ENCODE peak calls at places on chromosomes 4 and X, in six cellular contexts. A is HCT116, I is OCI-LY7, K is SK-N-SH, N is GM23338, U is neural progenitor cell. D is an unnamed sample.

GRCh38 chrX:123830309-123830708 is 29.5 kb upstream of the XIAP start:
- DNase-seq in A (no peak), I (peak), K (no peak), N (peak), U (no peak), D (no peak)

GRCh38 chr4:89939464-89939863 is 44.8 kb downstream of the MMRN1 start:
- DNase-seq in A (no peak), I (no peak), K (no peak), N (no peak), U (no peak), D (peak)

GRCh38 chr4:17690135-17690534 is 75.7 kb downstream of the MED28 start:
- DNase-seq in A (no peak), I (no peak), K (no peak), N (no peak), U (no peak), D (no peak)

GRCh38 chr4:162661913-162662312 is 498.1 kb upstream of the FSTL5 start:
- DNase-seq in A (no peak), I (no peak), K (no peak), N (peak), U (no peak), D (no peak)

GRCh38 chrX:72461766-72462165 is 110.9 kb downstream of the HDAC8 start:
- DNase-seq in A (no peak), I (no peak), K (no peak), N (no peak), U (no peak), D (no peak)

GRCh38 chrX:154412468-154412867 is 1.1 kb downstream of the TAFAZZIN start:
- DNase-seq in A (no peak), I (peak), K (peak), N (no peak), U (no peak), D (peak)

GRCh38 chr4:76881375-76881774 is 16.6 kb downstream of the SOWAHB start:
- DNase-seq in A (no peak), I (no peak), K (no peak), N (peak), U (no peak), D (no peak)

GRCh38 chrX:119512145-119512800 is 44.0 kb downstream of the SLC25A5 start:
- DNase-seq in A (peak), I (peak), K (peak), N (peak), U (peak), D (peak)

GRCh38 chr4:528835-529234 is 29.8 kb downstream of the PIGG start:
- DNase-seq in A (no peak), I (no peak), K (no peak), N (no peak), U (no peak), D (no peak)

GRCh38 chr4:112168719-112169500 is 23.7 kb downstream of the FAM241A start:
- DNase-seq in A (peak), I (no peak), K (no peak), N (no peak), U (no peak), D (no peak)

GRCh38 chr4:955161-955921 is 18.0 kb downstream of the DGKQ start:
- DNase-seq in A (no peak), I (no peak), K (peak), N (no peak), U (no peak), D (no peak)

GRCh38 chr4:171186700-171187099 is 626.5 kb upstream of the GALNTL6 start:
- DNase-seq in A (no peak), I (no peak), K (no peak), N (peak), U (peak), D (peak)

GRCh38 chr4:60790608-60791007 is 409.5 kb upstream of the ADGRL3 start:
- DNase-seq in A (no peak), I (no peak), K (no peak), N (peak), U (no peak), D (no peak)

GRCh38 chr4:175929932-175930331 is 117.9 kb upstream of the GPM6A start:
- DNase-seq in A (no peak), I (no peak), K (no peak), N (no peak), U (no peak), D (no peak)

GRCh38 chrX:78822157-78822683 is 74.7 kb downstream of the LPAR4 start:
- DNase-seq in A (no peak), I (no peak), K (no peak), N (no peak), U (no peak), D (no peak)

GRCh38 chr4:74365761-74366160 is 816 bp downstream of the EREG start:
- DNase-seq in A (no peak), I (no peak), K (peak), N (peak), U (peak), D (no peak)

GRCh38 chr4:23888421-23889319 is 1.2 kb downstream of the PPARGC1A start:
- DNase-seq in A (no peak), I (no peak), K (peak), N (peak), U (peak), D (peak)

GRCh38 chr4:45831692-45832091 is 292.2 kb downstream of the GABRG1 start:
- DNase-seq in A (no peak), I (no peak), K (no peak), N (no peak), U (no peak), D (no peak)

GRCh38 chr4:46648088-46648744 is 258.3 kb upstream of the GABRA2 start:
- DNase-seq in A (no peak), I (peak), K (peak), N (peak), U (peak), D (peak)

GRCh38 chr4:169254546-169254983 is 16.2 kb downstream of the SH3RF1 start:
- DNase-seq in A (peak), I (no peak), K (no peak), N (no peak), U (no peak), D (no peak)

GRCh38 chr4:41268024-41268423 is 11.3 kb downstream of the UCHL1 start:
- DNase-seq in A (no peak), I (no peak), K (no peak), N (no peak), U (no peak), D (no peak)

GRCh38 chr4:121061215-121061614 is 11.1 kb downstream of the NDNF start:
- DNase-seq in A (no peak), I (no peak), K (no peak), N (no peak), U (no peak), D (no peak)

GRCh38 chr4:48801739-48802138 is 21.7 kb upstream of the FRYL start:
- DNase-seq in A (no peak), I (no peak), K (no peak), N (no peak), U (no peak), D (no peak)

GRCh38 chrX:1316527-1316926 is 20.1 kb upstream of the IL3RA start:
- DNase-seq in A (no peak), I (no peak), K (no peak), N (no peak), U (no peak), D (no peak)

GRCh38 chrX:111337067-111337466 is 66.8 kb upstream of the CAPN6 start:
- DNase-seq in A (no peak), I (no peak), K (no peak), N (no peak), U (no peak), D (no peak)

GRCh38 chr4:158159054-158159717 is 13.6 kb downstream of the GASK1B start:
- DNase-seq in A (no peak), I (no peak), K (no peak), N (no peak), U (no peak), D (peak)

GRCh38 chr4:156662921-156663320 is 308.7 kb downstream of the PDGFC start:
- DNase-seq in A (no peak), I (no peak), K (no peak), N (no peak), U (no peak), D (no peak)

GRCh38 chrX:132463411-132463810 is 25.4 kb downstream of the MBNL3 start:
- DNase-seq in A (peak), I (no peak), K (peak), N (peak), U (peak), D (peak)

GRCh38 chrX:47936940-47937317 is 66.9 kb downstream of the ZNF182 start:
- DNase-seq in A (no peak), I (no peak), K (no peak), N (no peak), U (no peak), D (peak)

GRCh38 chr4:188417181-188417580 is 277.9 kb downstream of the TRIML1 start:
- DNase-seq in A (no peak), I (no peak), K (no peak), N (peak), U (peak), D (no peak)

GRCh38 chr4:54199919-54200318 is 29.2 kb upstream of the PDGFRA start:
- DNase-seq in A (no peak), I (no peak), K (no peak), N (no peak), U (no peak), D (no peak)

GRCh38 chr4:55865228-55865806 is 11.9 kb downstream of the EXOC1 start:
- DNase-seq in A (no peak), I (no peak), K (no peak), N (no peak), U (no peak), D (no peak)

GRCh38 chr4:87838207-87838606 is 5.4 kb downstream of the MEPE start:
- DNase-seq in A (no peak), I (no peak), K (no peak), N (peak), U (peak), D (no peak)

GRCh38 chrX:130443883-130444282 is 42.1 kb downstream of the RBMX2 start:
- DNase-seq in A (no peak), I (no peak), K (no peak), N (no peak), U (no peak), D (no peak)

GRCh38 chr4:825969-826330 is at the start of gene CPLX1:
- DNase-seq in A (no peak), I (peak), K (peak), N (peak), U (peak), D (no peak)

DNA sequence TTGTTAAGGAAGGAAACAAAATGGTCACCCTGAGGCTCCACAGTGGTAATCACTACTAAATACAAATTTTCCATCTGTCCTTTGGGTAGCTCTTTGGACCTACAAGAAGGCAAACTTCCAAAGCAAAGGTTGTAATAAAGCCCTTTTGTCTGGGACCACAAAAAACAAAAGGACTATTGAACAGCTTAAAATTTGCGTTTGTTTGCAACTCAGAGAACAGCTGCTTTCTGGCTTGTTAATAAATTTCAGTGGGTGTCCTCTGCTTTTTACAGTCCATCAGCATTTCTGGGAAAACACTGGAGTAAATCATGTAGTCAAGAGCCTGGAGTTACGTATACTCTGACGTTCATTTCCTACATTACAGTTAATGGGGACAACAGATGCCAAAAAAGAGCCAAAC is 439.7 kb upstream of the DIAPH2 start:
- DNase-seq in A (no peak), I (no peak), K (no peak), N (peak), U (no peak), D (no peak)
- TF ChIP-seq CTCF in A (no peak), I (no peak), K (no peak), N (no peak), U (no peak), D (no peak)

GRCh38 chr4:99382745-99383360 is 30.3 kb upstream of the ADH1C start:
- DNase-seq in A (no peak), I (no peak), K (no peak), N (no peak), U (no peak), D (no peak)

GRCh38 chr4:99379571-99379970 is 27.0 kb upstream of the ADH1C start:
- DNase-seq in A (no peak), I (no peak), K (no peak), N (no peak), U (no peak), D (no peak)

GRCh38 chr4:99381588-99382175 is 29.1 kb upstream of the ADH1C start:
- DNase-seq in A (no peak), I (no peak), K (no peak), N (no peak), U (no peak), D (no peak)

GRCh38 chr4:99383833-99384392 is 31.4 kb upstream of the ADH1C start:
- DNase-seq in A (no peak), I (no peak), K (no peak), N (no peak), U (no peak), D (no peak)

DNA sequence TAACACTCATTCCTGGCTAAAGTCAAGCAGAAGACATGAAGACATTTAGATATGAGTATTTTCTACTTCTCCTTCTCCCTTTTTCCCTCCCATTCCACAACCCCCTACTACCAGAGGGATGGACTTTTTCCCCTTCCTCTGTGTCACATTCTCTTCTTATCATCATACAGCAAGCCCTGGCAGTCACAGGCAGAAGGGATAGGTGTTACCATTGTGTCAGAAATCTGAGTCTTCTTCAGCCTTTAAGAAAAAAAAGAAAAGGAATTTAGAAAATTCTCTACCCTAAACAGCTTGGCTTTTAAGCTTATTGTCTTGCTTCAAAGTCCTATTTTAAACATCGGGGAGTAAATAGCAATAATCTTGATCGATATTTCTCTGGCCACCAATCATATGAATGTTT is 30.8 kb upstream of the ADH1C start:
- DNase-seq in A (no peak), I (no peak), K (no peak), N (no peak), U (no peak), D (no peak)
- H2AFZ ChIP-seq in A (no peak), I (no peak), K (no peak), N (peak), U (no peak), D (no peak)

GRCh38 chr4:184645904-184646610 is 3.2 kb downstream of the CASP3 start:
- DNase-seq in A (no peak), I (no peak), K (no peak), N (no peak), U (no peak), D (peak)
- TF ChIP-seq EZH2phosphoT487 in A (no peak), I (no peak), K (no peak), N (no peak), U (no peak), D (no peak)

DNA sequence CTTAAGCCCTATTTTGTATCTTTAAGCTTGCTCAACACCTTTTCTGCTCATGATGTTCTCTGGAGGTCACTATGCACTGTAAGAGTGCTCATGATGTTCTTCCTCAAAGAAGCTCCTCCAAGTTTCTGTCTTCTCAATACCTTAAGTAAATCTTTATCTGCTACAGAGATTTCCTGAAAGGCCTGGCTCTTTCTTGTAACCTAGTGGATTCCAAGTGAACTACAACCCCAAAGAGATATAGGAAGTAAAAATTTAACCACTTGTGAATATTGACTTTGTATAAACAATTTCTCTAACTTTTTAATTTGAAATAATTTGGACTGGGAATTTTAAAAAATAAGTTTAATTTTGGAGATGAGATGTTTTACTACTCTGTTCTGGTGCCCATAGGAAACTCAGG is 39.3 kb upstream of the XK start:
- DNase-seq in A (no peak), I (no peak), K (no peak), N (no peak), U (no peak), D (no peak)
- TF ChIP-seq CTCF in A (peak), I (peak), K (peak), N (no peak), U (peak), D (no peak)

D was measured in MM.1S.